ENCODE peak calls at places on chromosomes 12 and 14, in nine cellular contexts. H is NCI-H1105; A is left kidney; B is hippocampal formation; K is Daoy; G is CD8-positive, alpha-beta memory T cell; J is right atrium auricular region; S is activated T-helper 1 cell treated with anti-CD3 and anti-CD28 coated beads, Interleukin-12 subunit alpha, Interleukin-12 subunit beta, Interleukin-2, Interleukin-4 antibody, amounts not matched to agents 30 ng/mL and 10 ng/mL and 1 ng/mL, durations not matched to agents 14 hours and 24 hours and 36 hours; E is stimulated activated CD4-positive, alpha-beta T cell treated with anti-CD3 and anti-CD28 coated beads, Interleukin-1b, Interleukin-23, amount 100 ng/mL, for 1 hour. D is an unnamed sample.

GRCh38 chr12:118495296-118495695 is 118.9 kb downstream of the SUDS3 start:
- DNase-seq in E (no peak), A (no peak), H (no peak), B (no peak), G (no peak), J (no peak), S (no peak), K (no peak), D (no peak)

GRCh38 chr14:91873476-91874265 is 6.3 kb upstream of the TC2N start:
- DNase-seq in J (no peak), H (no peak), A (no peak), S (peak), E (peak), B (no peak), G (peak), K (peak), D (no peak)

GRCh38 chr14:35789651-35790050 is 19.4 kb downstream of the RALGAPA1 start:
- DNase-seq in S (no peak), B (no peak), H (no peak), J (no peak), A (no peak), G (no peak), K (peak), E (no peak), D (no peak)

GRCh38 chr12:9363145-9363544 is 154.9 kb upstream of the PZP start:
- DNase-seq in H (no peak), S (peak), A (no peak), K (no peak), J (no peak), G (no peak), B (no peak), E (no peak), D (peak)

GRCh38 chr14:75422169-75422568 is 5.7 kb upstream of the JDP2 start:
- DNase-seq in E (no peak), H (no peak), S (no peak), A (no peak), K (peak), G (no peak), J (no peak), B (no peak), D (no peak)

GRCh38 chr12:94010307-94010706 is 138.1 kb upstream of the PLXNC1 start:
- DNase-seq in A (no peak), J (no peak), B (no peak), H (no peak), E (no peak), G (no peak), S (no peak), K (no peak), D (peak)

GRCh38 chr12:49647827-49648721 is 24.7 kb downstream of the PRPF40B start:
- DNase-seq in G (no peak), B (no peak), H (no peak), E (no peak), J (no peak), A (no peak), S (no peak), K (no peak), D (no peak)

GRCh38 chr12:2283910-2284309 is 231.1 kb downstream of the CACNA1C start:
- DNase-seq in H (no peak), J (no peak), A (peak), B (no peak), K (no peak), S (no peak), G (no peak), E (no peak), D (no peak)

GRCh38 chr14:52399886-52400599 is 85.9 kb downstream of the PTGER2 start:
- DNase-seq in B (no peak), A (peak), S (no peak), J (no peak), G (no peak), H (no peak), K (no peak), E (no peak), D (peak)

GRCh38 chr14:69260979-69261605 is 1.1 kb downstream of the GALNT16 start:
- DNase-seq in H (peak), S (peak), B (no peak), J (no peak), A (peak), K (peak), E (no peak), G (no peak), D (peak)

GRCh38 chr12:991350-992278 is 591 bp downstream of the ERC1 start:
- DNase-seq in S (no peak), J (no peak), H (peak), E (no peak), A (peak), B (peak), G (no peak), K (no peak), D (peak)

GRCh38 chr12:66813137-66813867 is 134.4 kb upstream of the GRIP1 start:
- DNase-seq in A (peak), E (no peak), S (no peak), B (no peak), K (peak), G (no peak), J (no peak), H (no peak), D (peak)

GRCh38 chr14:64324461-64325255 is 30.5 kb upstream of the ESR2 start:
- DNase-seq in J (no peak), K (peak), H (no peak), A (no peak), B (no peak), G (no peak), S (no peak), E (no peak), D (peak)

GRCh38 chr12:62679569-62679968 is 212.9 kb downstream of the MON2 start:
- DNase-seq in G (no peak), J (no peak), B (no peak), A (no peak), S (no peak), H (no peak), K (no peak), E (no peak), D (no peak)

GRCh38 chr12:113005759-113006158 is 27.4 kb downstream of the OAS2 start:
- DNase-seq in A (peak), S (no peak), B (no peak), K (peak), E (no peak), H (no peak), G (no peak), J (no peak), D (peak)

GRCh38 chr14:63761356-63762117 is 33.7 kb upstream of the SGPP1 start:
- DNase-seq in A (no peak), G (no peak), E (no peak), J (no peak), H (no peak), K (no peak), S (no peak), B (no peak), D (no peak)

GRCh38 chr12:93776581-93777018 is 99.4 kb downstream of the CRADD start:
- DNase-seq in J (no peak), G (no peak), K (no peak), A (no peak), B (no peak), S (no peak), E (no peak), H (no peak), D (no peak)

GRCh38 chr12:32437095-32437515 is 37.7 kb downstream of the FGD4 start:
- DNase-seq in S (no peak), E (no peak), A (no peak), J (no peak), B (no peak), H (no peak), K (peak), G (no peak), D (peak)

GRCh38 chr14:54942913-54943312 is 40.3 kb upstream of the GCH1 start:
- DNase-seq in A (no peak), G (no peak), H (no peak), K (no peak), J (no peak), B (no peak), E (no peak), S (no peak), D (no peak)

GRCh38 chr12:57243521-57244305 is 7.3 kb downstream of the STAC3 start:
- DNase-seq in A (peak), E (peak), K (peak), G (peak), B (peak), H (peak), J (peak), S (peak), D (peak)

GRCh38 chr14:70027785-70028428 is 148.7 kb downstream of the SMOC1 start:
- DNase-seq in B (peak), A (peak), H (peak), G (peak), S (peak), K (peak), J (peak), E (no peak), D (peak)

GRCh38 chr12:55745361-55746146 is 2.6 kb downstream of the GDF11 start:
- DNase-seq in J (no peak), K (no peak), G (no peak), E (no peak), B (no peak), S (no peak), H (no peak), A (peak), D (peak)

GRCh38 chr14:96573473-96574100 is 71.4 kb downstream of the PAPOLA start:
- DNase-seq in G (no peak), H (no peak), B (no peak), S (no peak), K (no peak), J (no peak), A (no peak), E (no peak), D (peak)

GRCh38 chr12:122944588-122944987 is 21.7 kb downstream of the ABCB9 start:
- DNase-seq in G (no peak), K (peak), S (no peak), A (peak), B (peak), H (no peak), J (no peak), E (no peak), D (no peak)

GRCh38 chr12:112121780-112122565 is 3.4 kb upstream of the TRAFD1 start:
- DNase-seq in J (peak), G (no peak), S (no peak), E (no peak), H (peak), A (peak), K (peak), B (peak), D (peak)

GRCh38 chr14:102057480-102058114 is 29.2 kb downstream of the HSP90AA1 start:
- DNase-seq in A (no peak), J (no peak), K (no peak), E (no peak), H (no peak), G (peak), B (no peak), S (no peak), D (peak)

GRCh38 chr12:89353188-89353822 is 1.0 kb upstream of the DUSP6 start:
- DNase-seq in B (peak), J (no peak), E (no peak), G (peak), H (peak), A (peak), S (peak), K (peak), D (peak)

GRCh38 chr14:68143341-68143807 is 323.8 kb downstream of the RAD51B start:
- DNase-seq in J (peak), S (no peak), E (no peak), A (no peak), K (peak), G (no peak), B (no peak), H (no peak), D (no peak)

GRCh38 chr12:13187399-13187798 is 9.1 kb upstream of the EMP1 start:
- DNase-seq in B (no peak), S (no peak), A (peak), K (peak), G (no peak), E (no peak), J (no peak), H (no peak), D (no peak)

D was measured in mesendoderm.